ENCODE peak calls at places on chromosomes 2 and 18, in six cellular contexts. X is heart left ventricle, M is A549, K is breast epithelium, B is NB4, G is H54. A is an unnamed sample.

GRCh38 chr2:210577263-210578071 is 21.1 kb downstream of the CPS1 start:
- DNase-seq in X (no peak), M (peak; percentile 18), K (no peak), B (peak; percentile 61), G (peak; percentile 4), A (peak; percentile 60)

GRCh38 chr2:60516383-60516811 is 37.1 kb downstream of the BCL11A start:
- DNase-seq in X (no peak), M (no peak), K (no peak), B (no peak), G (no peak), A (no peak)

GRCh38 chr2:15034860-15035259 is 402.3 kb downstream of the LRATD1 start:
- DNase-seq in X (no peak), M (no peak), K (no peak), B (no peak), G (no peak), A (no peak)

GRCh38 chr2:210477496-210477895 is 937 bp upstream of the LANCL1 start:
- DNase-seq in X (no peak), M (peak; percentile 33), K (no peak), B (peak; percentile 48), G (peak; percentile 36), A (peak; percentile 49)

GRCh38 chr2:186891219-186891621 is 42.2 kb upstream of the ZSWIM2 start:
- DNase-seq in X (no peak), M (no peak), K (no peak), B (no peak), G (no peak), A (no peak)

GRCh38 chr2:147588191-147588590 is 256.6 kb upstream of the ACVR2A start:
- DNase-seq in X (no peak), M (no peak), K (no peak), B (no peak), G (peak; percentile 35), A (no peak)

GRCh38 chr2:177640423-177640822 is 247.8 kb downstream of the AGPS start:
- DNase-seq in X (no peak), M (no peak), K (no peak), B (no peak), G (no peak), A (no peak)

GRCh38 chr2:40458271-40458794 is 6.4 kb upstream of the SLC8A1 start:
- DNase-seq in X (no peak), M (no peak), K (no peak), B (no peak), G (no peak), A (no peak)

GRCh38 chr2:196601430-196602306 is 37.8 kb upstream of the CCDC150 start:
- DNase-seq in X (peak; percentile 71), M (peak; percentile 91), K (no peak), B (no peak), G (peak; percentile 93), A (peak; percentile 73)

GRCh38 chr2:173749315-173749714 is 215.9 kb downstream of the SP3 start:
- DNase-seq in X (no peak), M (peak; percentile 6), K (no peak), B (peak; percentile 13), G (no peak), A (no peak)

GRCh38 chr2:105328281-105329196 is 996 bp downstream of the TGFBRAP1 start:
- DNase-seq in X (no peak), M (no peak), K (no peak), B (peak; percentile 52), G (no peak), A (peak; percentile 68)

GRCh38 chr18:45357681-45358470 is 257.4 kb upstream of the SLC14A2 start:
- DNase-seq in X (no peak), M (no peak), K (no peak), B (no peak), G (no peak), A (peak; percentile 18)

GRCh38 chr18:74897971-74898657 is 300.4 kb downstream of the ZNF407 start:
- DNase-seq in X (no peak), M (no peak), K (no peak), B (no peak), G (no peak), A (no peak)

GRCh38 chr2:20224716-20225293 is at the start of gene SDC1:
- DNase-seq in X (peak; percentile 70), M (peak; percentile 81), K (peak; percentile 56), B (peak; percentile 64), G (peak; percentile 89), A (peak; percentile 39)

GRCh38 chr18:9689253-9689652 is 18.8 kb upstream of the RAB31 start:
- DNase-seq in X (no peak), M (no peak), K (no peak), B (no peak), G (no peak), A (no peak)

GRCh38 chr2:39642054-39642742 is 23.5 kb upstream of the TMEM178A start:
- DNase-seq in X (no peak), M (no peak), K (no peak), B (no peak), G (peak; percentile 63), A (no peak)

GRCh38 chr2:81991282-81991681 is 1686.7 kb upstream of the LRRTM1 start:
- DNase-seq in X (no peak), M (no peak), K (no peak), B (no peak), G (no peak), A (no peak)

DNA sequence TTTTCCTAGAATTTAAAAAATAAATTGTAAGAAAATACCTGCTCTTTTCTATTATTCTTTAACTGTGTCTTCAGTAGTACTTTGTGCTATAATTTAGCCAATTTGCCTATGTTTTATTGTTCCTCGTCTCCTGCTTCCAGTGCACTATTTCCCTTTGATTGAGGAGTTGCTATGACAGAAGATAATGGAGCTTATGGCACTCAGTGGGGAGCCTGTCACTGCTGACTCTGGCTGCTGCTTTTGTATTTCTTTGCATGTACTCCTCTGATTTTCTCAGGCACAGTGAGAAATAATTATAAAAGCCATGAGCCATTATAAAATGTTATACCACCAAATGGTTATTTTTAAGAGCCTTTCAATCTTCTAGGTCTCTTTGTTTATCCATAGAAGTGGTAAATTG is 1310.8 kb upstream of the SLC39A10 start:
- DNase-seq in X (no peak), M (no peak), K (no peak), B (no peak), G (no peak), A (no peak)
- TF ChIP-seq POLR2A in X (no peak), M (no peak), K (no peak), B (no peak), G (no peak), A (no peak)

DNA sequence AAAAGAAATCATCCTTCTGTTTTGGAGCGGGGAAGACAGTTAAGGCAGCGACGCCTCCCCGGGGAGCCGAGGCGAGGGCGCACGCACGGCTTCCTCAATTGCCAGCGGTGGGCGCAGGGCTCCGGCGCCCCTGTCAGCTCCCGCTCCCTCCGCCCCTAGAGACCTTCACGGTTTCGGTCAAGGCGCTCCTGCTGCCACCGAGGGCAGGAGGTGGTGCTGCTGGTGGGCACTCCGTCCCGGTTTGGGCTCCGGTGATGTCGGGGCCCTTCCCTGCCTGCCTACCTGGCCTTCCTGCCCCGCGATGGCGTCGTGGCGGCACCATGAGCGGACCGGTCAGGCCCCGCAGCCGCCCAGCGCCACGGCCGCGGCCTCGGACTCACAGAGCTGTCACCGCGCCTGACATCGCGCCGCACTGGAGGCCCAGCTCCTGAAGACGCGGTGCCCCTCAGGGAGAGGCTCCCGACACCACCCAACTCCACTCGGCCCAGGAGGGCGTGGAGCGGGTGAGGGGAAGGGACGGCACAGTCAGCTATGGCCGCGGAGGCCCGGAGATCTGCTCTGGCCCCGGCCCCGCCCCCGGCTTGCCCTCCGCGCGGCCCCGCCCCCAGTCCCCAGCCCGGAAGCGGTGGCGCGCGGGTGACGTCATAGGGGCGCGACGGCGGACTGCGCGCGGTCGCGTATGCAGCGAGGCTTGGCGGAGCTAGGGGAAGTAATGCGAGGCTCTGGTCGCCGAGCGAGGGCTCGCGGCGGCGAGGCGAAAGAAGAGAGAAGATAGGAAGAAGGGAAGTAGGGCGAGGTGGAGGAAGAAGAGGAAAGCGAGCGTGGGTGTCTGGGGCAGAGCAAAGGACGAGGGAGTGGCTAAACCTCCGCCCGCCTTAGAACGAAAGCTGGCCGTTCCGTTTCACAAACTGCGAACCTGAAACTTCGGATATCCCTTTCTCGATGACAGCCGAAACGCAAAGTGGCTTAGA is at the start of gene SLC35F5:
- DNase-seq in X (peak; percentile 97), M (peak; percentile 38), K (peak; percentile 90), B (peak; percentile 96), G (peak; percentile 79), A (peak; percentile 95)
- TF ChIP-seq POLR2A in X (peak; percentile 84), M (peak; percentile 80), K (peak; percentile 94), B (peak; percentile 88), G (peak; percentile 91), A (peak; percentile 94)

DNA sequence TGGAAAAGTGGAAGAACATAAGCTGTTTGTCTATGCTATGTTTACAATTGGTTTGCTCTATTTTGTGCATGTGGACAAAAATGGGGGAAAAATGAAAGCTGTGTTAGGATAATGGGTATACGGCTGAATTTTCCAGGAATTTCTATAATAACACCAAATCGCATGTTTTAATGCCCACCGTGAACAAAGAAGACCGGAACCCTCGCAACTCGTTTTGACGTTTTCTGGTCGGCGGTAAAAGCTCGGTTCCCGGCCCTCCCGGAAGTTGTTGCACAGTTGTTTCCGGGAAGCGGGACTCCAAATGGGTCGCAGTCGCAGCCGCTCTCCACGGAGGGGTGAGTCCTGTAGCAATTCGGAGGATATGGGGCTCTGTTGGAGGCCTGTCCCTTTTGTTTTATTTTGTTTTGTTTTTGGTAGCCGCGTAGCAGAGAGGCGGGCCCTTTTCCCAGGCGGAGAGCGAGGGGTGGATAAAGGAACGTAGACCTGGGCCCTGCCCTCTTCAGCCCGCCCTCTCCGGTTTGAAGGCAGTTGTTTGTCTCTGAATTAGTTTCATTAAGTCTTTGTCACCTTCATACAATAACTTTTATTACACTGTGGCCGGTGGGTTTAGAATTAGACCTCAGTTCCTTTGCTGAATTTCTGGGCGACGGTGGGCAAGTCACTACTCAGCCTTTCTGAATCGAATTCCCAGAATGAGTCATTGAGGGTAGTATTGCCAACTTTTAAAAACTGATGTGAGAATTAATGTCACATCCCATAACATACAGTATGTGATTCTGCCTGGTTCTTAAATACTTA is at the start of gene SNRNP27:
- DNase-seq in X (peak; percentile 88), M (peak; percentile 94), K (peak; percentile 83), B (peak; percentile 88), G (peak; percentile 56), A (peak; percentile 89)
- TF ChIP-seq POLR2A in X (peak; percentile 46), M (peak; percentile 52), K (peak; percentile 41), B (peak; percentile 45), G (peak; percentile 40), A (peak; percentile 79)

GRCh38 chr2:169036717-169037450 is 5.8 kb upstream of the ABCB11 start:
- DNase-seq in X (no peak), M (no peak), K (no peak), B (peak; percentile 57), G (no peak), A (no peak)

GRCh38 chr2:169035887-169036286 is 4.8 kb upstream of the ABCB11 start:
- DNase-seq in X (no peak), M (no peak), K (no peak), B (no peak), G (no peak), A (no peak)

GRCh38 chr2:169034984-169035544 is 3.9 kb upstream of the ABCB11 start:
- DNase-seq in X (no peak), M (no peak), K (no peak), B (no peak), G (no peak), A (no peak)

GRCh38 chr2:169031202-169031601 is at the start of gene ABCB11:
- DNase-seq in X (no peak), M (no peak), K (no peak), B (no peak), G (no peak), A (no peak)

DNA sequence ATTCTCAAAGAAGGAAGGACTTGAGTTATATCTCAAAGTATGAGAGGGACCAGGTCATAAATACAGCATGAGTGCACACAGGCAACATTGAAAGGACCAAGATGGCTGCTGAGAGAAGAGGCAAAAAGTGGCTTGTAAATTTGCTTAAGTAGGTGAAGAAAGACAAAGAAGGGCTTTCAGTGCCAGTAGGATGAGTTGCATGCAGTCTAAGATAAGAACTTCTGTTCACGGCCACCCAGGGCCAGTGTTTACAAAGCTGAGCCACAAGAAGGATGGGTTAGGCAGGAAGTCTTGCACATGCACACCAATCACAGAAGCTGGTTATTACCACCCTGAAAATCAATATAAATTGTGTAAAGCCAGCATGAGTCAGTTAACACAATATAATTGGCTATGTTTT is 3.1 kb upstream of the ABCB11 start:
- DNase-seq in X (no peak), M (no peak), K (no peak), B (peak; percentile 59), G (no peak), A (peak; percentile 48)
- TF ChIP-seq POLR2A in X (no peak), M (no peak), K (no peak), B (no peak), G (no peak), A (no peak)